ENCODE peak calls at places on chromosomes 16 and 17, in ten cellular contexts. B is anterior cingulate cortex; Q is AG09309; P is NCI-H1092 treated with DMSO at 0.1 percent for 48 hours; H is AG10803; D is T-cell; L is CD8-positive, alpha-beta memory T cell; T is effector CD4-positive, alpha-beta T cell; K is activated naive CD4-positive, alpha-beta T cell; O is stimulated activated CD4-positive, alpha-beta T cell treated with anti-CD3 and anti-CD28 coated beads, Interleukin-4, amount 100 ng/mL, for 24 hours. C is an unnamed sample.

GRCh38 chr16:8957509-8958157 is 6.1 kb downstream of the USP7 start:
- DNase-seq in B (no peak), Q (no peak), P (no peak), H (no peak), D (no peak), L (no peak), T (no peak), K (no peak), O (no peak), C (no peak)

GRCh38 chr17:80021600-80021999 is 14.1 kb downstream of the TBC1D16 start:
- DNase-seq in B (no peak), Q (no peak), P (no peak), H (no peak), D (no peak), L (no peak), T (no peak), K (no peak), O (no peak), C (no peak)

GRCh38 chr17:83195330-83196087 is 116.1 kb downstream of the METRNL start:
- DNase-seq in B (peak), Q (peak), P (no peak), H (peak), D (no peak), L (no peak), T (no peak), K (no peak), O (no peak), C (no peak)

GRCh38 chr16:22198547-22199293 is 7.4 kb upstream of the EEF2K start:
- DNase-seq in B (no peak), Q (no peak), P (no peak), H (peak), D (no peak), L (no peak), T (no peak), K (no peak), O (no peak), C (no peak)

GRCh38 chr16:19242987-19243386 is 42.5 kb upstream of the CLEC19A start:
- DNase-seq in B (no peak), Q (no peak), P (no peak), H (no peak), D (no peak), L (no peak), T (no peak), K (no peak), O (no peak), C (no peak)

GRCh38 chr16:14576069-14576468 is 54.0 kb downstream of the PARN start:
- DNase-seq in B (no peak), Q (no peak), P (no peak), H (no peak), D (no peak), L (no peak), T (no peak), K (no peak), O (no peak), C (no peak)

GRCh38 chr17:65359016-65359415 is 202.4 kb downstream of the AXIN2 start:
- DNase-seq in B (no peak), Q (peak), P (no peak), H (peak), D (no peak), L (no peak), T (no peak), K (no peak), O (peak), C (no peak)

GRCh38 chr17:11296994-11297393 is 56.0 kb downstream of the SHISA6 start:
- DNase-seq in B (no peak), Q (no peak), P (peak), H (no peak), D (no peak), L (no peak), T (no peak), K (no peak), O (no peak), C (peak)

GRCh38 chr17:75774988-75775668 is 9.5 kb upstream of the UNK start:
- DNase-seq in B (no peak), Q (no peak), P (no peak), H (peak), D (no peak), L (no peak), T (no peak), K (peak), O (no peak), C (no peak)

GRCh38 chr16:69340095-69340644 is 598 bp downstream of the NIP7 start:
- DNase-seq in B (no peak), Q (no peak), P (no peak), H (peak), D (no peak), L (peak), T (no peak), K (no peak), O (peak), C (no peak)

GRCh38 chr16:50313596-50314483 is 47.5 kb downstream of the ADCY7 start:
- DNase-seq in B (peak), Q (no peak), P (no peak), H (peak), D (peak), L (no peak), T (peak), K (peak), O (peak), C (no peak)

GRCh38 chr16:56964243-56965148 is 2.7 kb downstream of the CETP start:
- DNase-seq in B (peak), Q (peak), P (peak), H (peak), D (peak), L (peak), T (peak), K (peak), O (peak), C (peak)

GRCh38 chr17:77841742-77842141 is 116.8 kb upstream of the TNRC6C start:
- DNase-seq in B (no peak), Q (no peak), P (no peak), H (no peak), D (no peak), L (no peak), T (no peak), K (no peak), O (no peak), C (no peak)

GRCh38 chr17:19747829-19748806 is at the start of gene ALDH3A1:
- DNase-seq in B (no peak), Q (no peak), P (no peak), H (peak), D (no peak), L (no peak), T (no peak), K (no peak), O (no peak), C (no peak)

GRCh38 chr16:67277999-67278772 is 1.1 kb upstream of the PLEKHG4 start:
- DNase-seq in B (no peak), Q (peak), P (no peak), H (peak), D (no peak), L (no peak), T (no peak), K (no peak), O (no peak), C (peak)

GRCh38 chr17:66542183-66542966 is 240.0 kb downstream of the PRKCA start:
- DNase-seq in B (no peak), Q (peak), P (no peak), H (peak), D (no peak), L (no peak), T (no peak), K (no peak), O (no peak), C (no peak)

GRCh38 chr16:14071576-14072271 is 605 bp downstream of the MRTFB start:
- DNase-seq in B (no peak), Q (no peak), P (no peak), H (no peak), D (no peak), L (no peak), T (no peak), K (no peak), O (no peak), C (no peak)

GRCh38 chr16:635573-636205 is 416 bp downstream of the METTL26 start:
- DNase-seq in B (no peak), Q (no peak), P (no peak), H (no peak), D (no peak), L (no peak), T (no peak), K (peak), O (no peak), C (no peak)

GRCh38 chr17:80363120-80363515 is 51.8 kb upstream of the ENDOV start:
- DNase-seq in B (no peak), Q (no peak), P (no peak), H (no peak), D (no peak), L (no peak), T (no peak), K (no peak), O (no peak), C (no peak)

GRCh38 chr16:84595052-84595481 is 22.8 kb downstream of the COTL1 start:
- DNase-seq in B (no peak), Q (no peak), P (no peak), H (no peak), D (no peak), L (no peak), T (no peak), K (no peak), O (no peak), C (no peak)

C was measured in NCI-H1930.